ENCODE peak calls at places on chromosomes 5 and 9, in nine cellular contexts. One of them, this sample, is unnamed.

GRCh38 chr9:78601957-78602565 is 305.1 kb downstream of the PSAT1 start:
- DNase-seq in activated CD8-positive, alpha-beta T cell treated with anti-CD3 and anti-CD28 coated beads for 36 hours: peak
- DNase-seq in osteocyte: no peak
- DNase-seq in iris pigment epithelial cell: peak
- DNase-seq in stimulated activated naive CD4-positive, alpha-beta T cell treated with Interleukin-2 at 50 U/mL for 16 hours: no peak
- DNase-seq in pons: peak
- DNase-seq in ureter: no peak
- DNase-seq in activated CD4-positive, alpha-beta T cell treated with anti-CD3 and anti-CD28 coated beads, Interleukin-2, amount 10 ng/mL, durations not matched to agents 7 days and 5 days: peak
- DNase-seq in glutamatergic neuron: peak
- DNase-seq in this sample: no peak

GRCh38 chr9:37811906-37812476 is 11.4 kb downstream of the DCAF10 start:
- DNase-seq in stimulated activated naive CD4-positive, alpha-beta T cell treated with Interleukin-2 at 50 U/mL for 16 hours: no peak
- DNase-seq in ureter: no peak
- DNase-seq in iris pigment epithelial cell: no peak
- DNase-seq in pons: no peak
- DNase-seq in glutamatergic neuron: no peak
- DNase-seq in activated CD8-positive, alpha-beta T cell treated with anti-CD3 and anti-CD28 coated beads for 36 hours: no peak
- DNase-seq in osteocyte: no peak
- DNase-seq in activated CD4-positive, alpha-beta T cell treated with anti-CD3 and anti-CD28 coated beads, Interleukin-2, amount 10 ng/mL, durations not matched to agents 7 days and 5 days: no peak
- DNase-seq in this sample: no peak

GRCh38 chr5:67515020-67515689 is 318.6 kb upstream of the CD180 start:
- DNase-seq in osteocyte: no peak
- DNase-seq in activated CD4-positive, alpha-beta T cell treated with anti-CD3 and anti-CD28 coated beads, Interleukin-2, amount 10 ng/mL, durations not matched to agents 7 days and 5 days: peak
- DNase-seq in ureter: no peak
- DNase-seq in activated CD8-positive, alpha-beta T cell treated with anti-CD3 and anti-CD28 coated beads for 36 hours: peak
- DNase-seq in iris pigment epithelial cell: no peak
- DNase-seq in stimulated activated naive CD4-positive, alpha-beta T cell treated with Interleukin-2 at 50 U/mL for 16 hours: no peak
- DNase-seq in glutamatergic neuron: no peak
- DNase-seq in pons: no peak
- DNase-seq in this sample: no peak

GRCh38 chr5:45796959-45797553 is 100.9 kb upstream of the HCN1 start:
- DNase-seq in activated CD8-positive, alpha-beta T cell treated with anti-CD3 and anti-CD28 coated beads for 36 hours: no peak
- DNase-seq in ureter: no peak
- DNase-seq in activated CD4-positive, alpha-beta T cell treated with anti-CD3 and anti-CD28 coated beads, Interleukin-2, amount 10 ng/mL, durations not matched to agents 7 days and 5 days: no peak
- DNase-seq in stimulated activated naive CD4-positive, alpha-beta T cell treated with Interleukin-2 at 50 U/mL for 16 hours: no peak
- DNase-seq in glutamatergic neuron: no peak
- DNase-seq in iris pigment epithelial cell: no peak
- DNase-seq in osteocyte: no peak
- DNase-seq in pons: no peak
- DNase-seq in this sample: no peak

GRCh38 chr9:17695482-17695881 is 116.6 kb downstream of the SH3GL2 start:
- DNase-seq in osteocyte: no peak
- DNase-seq in stimulated activated naive CD4-positive, alpha-beta T cell treated with Interleukin-2 at 50 U/mL for 16 hours: no peak
- DNase-seq in glutamatergic neuron: no peak
- DNase-seq in activated CD4-positive, alpha-beta T cell treated with anti-CD3 and anti-CD28 coated beads, Interleukin-2, amount 10 ng/mL, durations not matched to agents 7 days and 5 days: no peak
- DNase-seq in activated CD8-positive, alpha-beta T cell treated with anti-CD3 and anti-CD28 coated beads for 36 hours: no peak
- DNase-seq in iris pigment epithelial cell: no peak
- DNase-seq in pons: no peak
- DNase-seq in ureter: no peak
- DNase-seq in this sample: no peak

GRCh38 chr9:20558609-20559016 is 63.7 kb downstream of the MLLT3 start:
- DNase-seq in pons: no peak
- DNase-seq in activated CD4-positive, alpha-beta T cell treated with anti-CD3 and anti-CD28 coated beads, Interleukin-2, amount 10 ng/mL, durations not matched to agents 7 days and 5 days: peak
- DNase-seq in activated CD8-positive, alpha-beta T cell treated with anti-CD3 and anti-CD28 coated beads for 36 hours: peak
- DNase-seq in glutamatergic neuron: no peak
- DNase-seq in iris pigment epithelial cell: peak
- DNase-seq in ureter: no peak
- DNase-seq in stimulated activated naive CD4-positive, alpha-beta T cell treated with Interleukin-2 at 50 U/mL for 16 hours: peak
- DNase-seq in osteocyte: no peak
- DNase-seq in this sample: no peak

GRCh38 chr9:125969462-125969861 is 222.3 kb downstream of the PBX3 start:
- DNase-seq in activated CD4-positive, alpha-beta T cell treated with anti-CD3 and anti-CD28 coated beads, Interleukin-2, amount 10 ng/mL, durations not matched to agents 7 days and 5 days: no peak
- DNase-seq in pons: no peak
- DNase-seq in glutamatergic neuron: no peak
- DNase-seq in activated CD8-positive, alpha-beta T cell treated with anti-CD3 and anti-CD28 coated beads for 36 hours: no peak
- DNase-seq in iris pigment epithelial cell: no peak
- DNase-seq in ureter: no peak
- DNase-seq in osteocyte: peak
- DNase-seq in stimulated activated naive CD4-positive, alpha-beta T cell treated with Interleukin-2 at 50 U/mL for 16 hours: no peak
- DNase-seq in this sample: no peak

GRCh38 chr9:137463931-137464290 is 4.8 kb upstream of the NSMF start:
- DNase-seq in osteocyte: no peak
- DNase-seq in glutamatergic neuron: no peak
- DNase-seq in pons: no peak
- DNase-seq in stimulated activated naive CD4-positive, alpha-beta T cell treated with Interleukin-2 at 50 U/mL for 16 hours: no peak
- DNase-seq in activated CD4-positive, alpha-beta T cell treated with anti-CD3 and anti-CD28 coated beads, Interleukin-2, amount 10 ng/mL, durations not matched to agents 7 days and 5 days: no peak
- DNase-seq in ureter: no peak
- DNase-seq in iris pigment epithelial cell: no peak
- DNase-seq in activated CD8-positive, alpha-beta T cell treated with anti-CD3 and anti-CD28 coated beads for 36 hours: no peak
- DNase-seq in this sample: peak

GRCh38 chr9:135326141-135326540 is 153.4 kb upstream of the PPP1R26 start:
- DNase-seq in ureter: no peak
- DNase-seq in iris pigment epithelial cell: no peak
- DNase-seq in pons: no peak
- DNase-seq in glutamatergic neuron: no peak
- DNase-seq in activated CD4-positive, alpha-beta T cell treated with anti-CD3 and anti-CD28 coated beads, Interleukin-2, amount 10 ng/mL, durations not matched to agents 7 days and 5 days: no peak
- DNase-seq in osteocyte: peak
- DNase-seq in stimulated activated naive CD4-positive, alpha-beta T cell treated with Interleukin-2 at 50 U/mL for 16 hours: no peak
- DNase-seq in activated CD8-positive, alpha-beta T cell treated with anti-CD3 and anti-CD28 coated beads for 36 hours: no peak
- DNase-seq in this sample: no peak

GRCh38 chr5:151253604-151253948 is 591 bp downstream of the GM2A start:
- DNase-seq in stimulated activated naive CD4-positive, alpha-beta T cell treated with Interleukin-2 at 50 U/mL for 16 hours: no peak
- DNase-seq in ureter: no peak
- DNase-seq in pons: peak
- DNase-seq in glutamatergic neuron: no peak
- DNase-seq in activated CD8-positive, alpha-beta T cell treated with anti-CD3 and anti-CD28 coated beads for 36 hours: no peak
- DNase-seq in osteocyte: no peak
- DNase-seq in iris pigment epithelial cell: no peak
- DNase-seq in activated CD4-positive, alpha-beta T cell treated with anti-CD3 and anti-CD28 coated beads, Interleukin-2, amount 10 ng/mL, durations not matched to agents 7 days and 5 days: no peak
- DNase-seq in this sample: no peak

GRCh38 chr5:54719384-54720306 is 202.1 kb downstream of the SNX18 start:
- DNase-seq in ureter: no peak
- DNase-seq in activated CD8-positive, alpha-beta T cell treated with anti-CD3 and anti-CD28 coated beads for 36 hours: peak
- DNase-seq in pons: no peak
- DNase-seq in glutamatergic neuron: no peak
- DNase-seq in iris pigment epithelial cell: peak
- DNase-seq in stimulated activated naive CD4-positive, alpha-beta T cell treated with Interleukin-2 at 50 U/mL for 16 hours: no peak
- DNase-seq in activated CD4-positive, alpha-beta T cell treated with anti-CD3 and anti-CD28 coated beads, Interleukin-2, amount 10 ng/mL, durations not matched to agents 7 days and 5 days: no peak
- DNase-seq in osteocyte: peak
- DNase-seq in this sample: no peak

GRCh38 chr5:57863661-57864060 is 381.1 kb upstream of the ACTBL2 start:
- DNase-seq in iris pigment epithelial cell: no peak
- DNase-seq in ureter: no peak
- DNase-seq in osteocyte: no peak
- DNase-seq in pons: no peak
- DNase-seq in activated CD8-positive, alpha-beta T cell treated with anti-CD3 and anti-CD28 coated beads for 36 hours: no peak
- DNase-seq in stimulated activated naive CD4-positive, alpha-beta T cell treated with Interleukin-2 at 50 U/mL for 16 hours: no peak
- DNase-seq in glutamatergic neuron: no peak
- DNase-seq in activated CD4-positive, alpha-beta T cell treated with anti-CD3 and anti-CD28 coated beads, Interleukin-2, amount 10 ng/mL, durations not matched to agents 7 days and 5 days: no peak
- DNase-seq in this sample: no peak

GRCh38 chr9:130688070-130688469 is 5.5 kb upstream of the EXOSC2 start:
- DNase-seq in stimulated activated naive CD4-positive, alpha-beta T cell treated with Interleukin-2 at 50 U/mL for 16 hours: no peak
- DNase-seq in iris pigment epithelial cell: no peak
- DNase-seq in osteocyte: no peak
- DNase-seq in ureter: no peak
- DNase-seq in pons: no peak
- DNase-seq in activated CD8-positive, alpha-beta T cell treated with anti-CD3 and anti-CD28 coated beads for 36 hours: no peak
- DNase-seq in glutamatergic neuron: no peak
- DNase-seq in activated CD4-positive, alpha-beta T cell treated with anti-CD3 and anti-CD28 coated beads, Interleukin-2, amount 10 ng/mL, durations not matched to agents 7 days and 5 days: no peak
- DNase-seq in this sample: no peak

This sample was measured in aorta.